ENCODE peak calls at places on chromosome 7, in six cellular contexts. K, V, U, E, C and G are unnamed samples.

GRCh38 chr7:31710171-31710570 is 23.2 kb downstream of the PPP1R17 start:
- DNase-seq in K (no peak), V (no peak), C (no peak), U (no peak), E (no peak), G (no peak)

GRCh38 chr7:15015545-15016314 is 113.2 kb upstream of the DGKB start:
- DNase-seq in V (peak; percentile 65), C (peak; percentile 86), U (peak; percentile 31), E (peak; percentile 35), K (no peak), G (peak; percentile 69)

GRCh38 chr7:128311003-128311402 is 32.7 kb downstream of the RBM28 start:
- DNase-seq in K (no peak), C (no peak), U (no peak), V (no peak), E (no peak), G (no peak)

GRCh38 chr7:147279951-147280350 is 1163.3 kb downstream of the CNTNAP2 start:
- DNase-seq in C (no peak), V (no peak), E (no peak), K (no peak), U (no peak), G (no peak)

GRCh38 chr7:18133921-18134320 is 106.3 kb upstream of the PRPS1L1 start:
- DNase-seq in K (no peak), E (no peak), U (no peak), V (no peak), C (no peak), G (no peak)

GRCh38 chr7:124813962-124814798 is 48.6 kb upstream of the GPR37 start:
- DNase-seq in V (no peak), K (no peak), C (peak; percentile 15), U (no peak), E (peak; percentile 3), G (no peak)

GRCh38 chr7:27096756-27097514 is 1.1 kb upstream of the HOXA1 start:
- DNase-seq in K (no peak), E (peak; percentile 47), C (peak; percentile 32), V (peak; percentile 52), U (no peak), G (peak; percentile 56)

GRCh38 chr7:25084826-25085225 is 40.2 kb downstream of the CYCS start:
- DNase-seq in U (no peak), E (no peak), K (no peak), C (no peak), V (no peak), G (no peak)

GRCh38 chr7:123847868-123848267 is 2.9 kb downstream of the HYAL4 start:
- DNase-seq in E (no peak), U (no peak), K (no peak), C (peak; percentile 14), V (no peak), G (no peak)

GRCh38 chr7:34260282-34260681 is 354.9 kb downstream of the BMPER start:
- DNase-seq in V (no peak), C (peak; percentile 94), U (no peak), K (no peak), E (no peak), G (peak; percentile 93)

DNA sequence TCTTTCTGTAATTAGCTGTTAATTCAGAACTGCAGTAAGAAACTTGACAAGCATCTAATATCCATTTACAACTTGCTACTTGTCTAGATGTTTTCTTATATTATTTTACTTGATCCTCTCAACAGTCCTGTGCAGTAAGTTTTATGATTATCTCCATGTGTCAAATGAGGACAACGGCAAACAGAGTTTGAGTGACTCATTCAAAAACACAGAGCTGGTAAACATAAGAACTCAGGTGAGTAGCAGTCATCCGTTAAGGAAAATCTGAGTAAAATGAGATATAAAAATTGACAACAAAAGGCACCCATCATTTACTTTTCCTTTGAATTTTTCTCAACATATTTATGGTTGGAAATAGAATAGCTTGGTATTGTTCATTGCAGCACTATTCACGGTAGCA is 19.0 kb upstream of the TARP start:
- DNase-seq in C (no peak), V (no peak), K (no peak), U (no peak), E (no peak), G (no peak)
- H3K27ac ChIP-seq in C (no peak overlapping the region), V (no peak overlapping the region), K (no peak overlapping the region), U (no peak overlapping the region), E (no peak overlapping the region), G (no peak overlapping the region)

DNA sequence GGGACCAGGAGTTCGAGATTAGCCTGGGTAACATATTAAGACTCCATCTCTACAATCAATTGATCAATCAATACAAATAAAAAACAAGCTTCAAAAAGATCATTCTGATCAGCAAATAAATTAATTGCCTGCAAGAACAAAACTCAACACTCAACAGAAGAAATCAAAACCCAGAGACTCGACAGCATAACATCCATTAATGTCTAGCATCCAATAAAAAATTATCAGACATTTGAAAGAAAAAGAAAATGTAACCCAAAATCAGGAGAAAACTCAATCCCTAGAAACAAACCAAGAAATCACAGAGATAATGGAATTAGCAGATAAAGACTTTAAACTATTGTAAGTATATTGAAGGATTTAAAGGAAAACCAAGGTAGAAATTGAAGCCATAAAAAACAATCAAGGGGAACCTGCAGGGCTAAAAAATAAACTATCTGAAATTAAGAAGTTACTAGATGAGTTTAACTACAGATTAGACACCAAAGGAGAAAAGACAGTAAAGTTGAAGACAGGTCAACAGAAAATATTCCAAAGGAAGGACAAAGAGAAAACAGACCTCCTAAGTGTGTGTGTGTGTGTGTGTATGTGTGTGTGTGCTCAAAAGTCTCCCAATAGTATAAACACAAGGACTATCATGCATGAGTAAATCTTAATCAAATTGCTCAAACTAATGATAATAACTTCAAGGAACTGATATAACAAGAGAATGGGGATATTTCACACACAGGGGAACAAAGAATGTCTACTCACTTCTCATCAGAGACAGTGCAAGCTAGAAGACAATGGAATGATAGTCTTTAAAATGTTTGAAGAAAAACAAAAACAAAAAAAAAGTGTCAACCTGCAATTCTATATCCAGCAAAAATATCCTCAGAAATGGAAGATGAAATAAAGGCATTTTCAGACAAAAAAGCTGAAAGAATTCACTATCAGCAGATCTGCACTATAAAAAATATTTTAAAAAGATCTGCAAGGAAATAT is 7.7 kb downstream of the NUDCD3 start:
- DNase-seq in C (no peak), V (no peak), U (no peak), K (no peak), E (no peak), G (no peak)
- H3K27ac ChIP-seq in C (no peak overlapping the region), V (no peak overlapping the region), U (no peak overlapping the region), K (no peak overlapping the region), E (no peak overlapping the region), G (no peak overlapping the region)

DNA sequence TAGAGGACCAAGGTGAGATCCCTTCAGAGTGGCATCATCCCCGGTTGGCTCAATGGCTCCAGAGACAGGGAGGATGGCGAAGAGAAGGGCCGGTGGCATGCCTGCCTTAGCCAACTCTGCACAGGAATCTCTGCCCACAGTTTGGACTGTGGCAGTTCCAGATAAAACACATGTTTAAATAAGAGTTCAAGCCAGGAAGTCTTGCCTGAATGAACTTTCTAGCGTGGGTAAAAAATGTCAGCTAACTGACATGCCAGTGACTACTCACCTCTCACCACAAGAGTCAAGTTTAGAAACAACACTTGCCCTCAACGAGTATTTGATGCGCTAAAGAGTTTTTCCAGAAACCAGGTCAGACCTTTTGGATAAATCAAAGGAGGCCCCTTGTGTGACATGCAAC is 3.0 kb downstream of the NOD1 start:
- DNase-seq in V (no peak), K (no peak), C (no peak), E (no peak), U (no peak), G (no peak)
- H3K27ac ChIP-seq in V (peak overlapping the region; percentile 30), K (no peak overlapping the region), C (no peak overlapping the region), E (no peak overlapping the region), U (no peak overlapping the region), G (no peak overlapping the region)

GRCh38 chr7:121494531-121494930 is 98.4 kb upstream of the FAM3C start:
- DNase-seq in E (no peak), V (no peak), K (no peak), C (no peak), U (no peak), G (no peak)
- H3K27ac ChIP-seq in E (no peak overlapping the region), V (no peak overlapping the region), K (no peak overlapping the region), C (no peak overlapping the region), U (no peak overlapping the region), G (no peak overlapping the region)

GRCh38 chr7:43648725-43649406 is 66.0 kb downstream of the STK17A start:
- DNase-seq in C (peak; percentile 71), V (no peak), U (no peak), E (peak; percentile 91), K (peak; percentile 87), G (peak; percentile 42)

GRCh38 chr7:43652364-43652763 is 69.5 kb downstream of the STK17A start:
- DNase-seq in E (no peak), K (no peak), U (no peak), C (no peak), V (no peak), G (no peak)

GRCh38 chr7:43647772-43648643 is 65.1 kb downstream of the STK17A start:
- DNase-seq in K (peak; percentile 53), V (peak; percentile 80), C (peak; percentile 97), U (no peak), E (peak; percentile 76), G (peak; percentile 91)

GRCh38 chr7:43649755-43650274 is 66.9 kb downstream of the STK17A start:
- DNase-seq in E (peak; percentile 89), K (peak; percentile 82), C (peak; percentile 53), V (no peak), U (no peak), G (peak; percentile 47)

DNA sequence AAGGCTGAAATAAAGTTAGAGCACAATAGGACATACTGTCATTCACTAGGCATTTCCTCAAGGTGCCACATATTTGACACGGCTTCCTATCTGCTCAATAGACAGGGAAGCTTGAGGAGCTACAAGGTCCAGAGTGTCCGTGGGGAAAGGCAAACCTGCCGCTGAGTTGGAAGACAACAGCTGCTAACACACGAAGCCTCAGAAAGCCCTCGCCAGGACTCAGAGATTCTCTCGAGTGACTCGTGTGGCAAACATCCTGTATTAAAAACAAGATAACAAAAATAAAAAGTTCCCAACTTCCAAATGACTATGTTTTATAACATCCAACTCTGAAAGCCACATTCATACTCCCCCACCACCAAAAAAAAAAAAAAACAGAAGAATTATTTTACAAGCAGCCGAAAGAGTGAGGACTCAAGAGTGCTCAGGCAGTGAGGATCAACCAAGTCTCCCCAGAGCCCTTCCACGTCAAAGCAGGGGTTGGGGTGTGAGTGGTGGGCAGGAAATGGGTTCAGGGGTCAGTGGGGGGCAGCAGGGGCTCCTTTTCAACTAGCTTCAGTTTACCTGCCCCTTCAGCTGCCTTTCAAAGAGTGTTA is 67.6 kb downstream of the STK17A start:
- DNase-seq in U (no peak), V (peak; percentile 40), K (peak; percentile 47), C (no peak), E (no peak), G (no peak)
- H3K27ac ChIP-seq in U (peak overlapping the region; percentile 10), V (peak overlapping the region; percentile 90), K (peak overlapping the region; percentile 75), C (no peak overlapping the region), E (peak overlapping the region; percentile 77), G (peak overlapping the region; percentile 88)

GRCh38 chr7:51481421-51481820 is 164.8 kb upstream of the COBL start:
- DNase-seq in K (no peak), U (no peak), V (no peak), C (no peak), E (no peak), G (no peak)

GRCh38 chr7:51477819-51478218 is 161.2 kb upstream of the COBL start:
- DNase-seq in C (no peak), V (no peak), U (no peak), K (no peak), E (no peak), G (no peak)

GRCh38 chr7:51477323-51477722 is 160.7 kb upstream of the COBL start:
- DNase-seq in V (no peak), E (no peak), C (no peak), U (no peak), K (no peak), G (no peak)

DNA sequence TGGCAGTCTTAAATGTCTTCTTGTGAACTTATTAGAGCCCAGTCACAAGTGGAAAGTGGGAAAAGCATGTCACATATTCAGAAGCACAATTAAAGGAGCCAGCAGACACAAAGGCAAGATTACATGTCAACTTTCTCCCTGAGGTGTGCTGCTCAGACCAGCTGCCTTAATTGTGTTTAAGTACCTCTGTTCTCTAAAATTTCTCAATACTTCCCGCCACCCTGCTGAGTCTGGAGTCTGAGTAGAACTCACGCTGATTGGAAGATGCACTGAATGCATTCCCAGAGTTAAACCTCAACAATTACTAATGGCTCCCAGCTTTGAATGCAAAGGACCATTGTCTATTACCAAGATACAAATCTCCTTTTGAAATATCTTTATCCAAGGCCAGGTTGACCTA is 166.4 kb upstream of the COBL start:
- DNase-seq in C (no peak), V (no peak), U (no peak), E (no peak), K (no peak), G (no peak)
- H3K27ac ChIP-seq in C (no peak overlapping the region), V (no peak overlapping the region), U (no peak overlapping the region), E (no peak overlapping the region), K (no peak overlapping the region), G (no peak overlapping the region)